ENCODE peak calls at places on chromosome 12, in six cellular contexts. B, M, A, D, R and Y are unnamed samples.

GRCh38 chr12:41965996-41966395 is 178.7 kb downstream of the GXYLT1 start:
- DNase-seq in B (no peak), M (no peak), A (no peak), D (no peak), R (no peak), Y (no peak)

GRCh38 chr12:32025906-32026305 is 66.7 kb downstream of the RESF1 start:
- DNase-seq in B (no peak), M (no peak), A (peak; percentile 70), D (no peak), R (no peak), Y (no peak)

GRCh38 chr12:5537771-5538170 is 105.9 kb downstream of the NTF3 start:
- DNase-seq in B (no peak), M (no peak), A (no peak), D (no peak), R (no peak), Y (no peak)

GRCh38 chr12:109744026-109744425 is 30.4 kb downstream of the FAM222A start:
- DNase-seq in B (no peak), M (peak; percentile 35), A (no peak), D (no peak), R (no peak), Y (no peak)

GRCh38 chr12:113325938-113326337 is 9.0 kb downstream of the SLC8B1 start:
- DNase-seq in B (peak; percentile 53), M (peak; percentile 77), A (no peak), D (peak; percentile 38), R (peak; percentile 98), Y (no peak)

GRCh38 chr12:28089363-28089762 is 100.9 kb upstream of the CCDC91 start:
- DNase-seq in B (no peak), M (no peak), A (no peak), D (peak; percentile 17), R (peak; percentile 23), Y (peak; percentile 55)

GRCh38 chr12:9750276-9751203 is 10.2 kb downstream of the CD69 start:
- DNase-seq in B (peak; percentile 37), M (no peak), A (peak; percentile 52), D (peak; percentile 77), R (peak; percentile 67), Y (peak; percentile 12)

GRCh38 chr12:119239040-119239439 is 60.3 kb downstream of the HSPB8 start:
- DNase-seq in B (no peak), M (no peak), A (no peak), D (no peak), R (no peak), Y (no peak)

GRCh38 chr12:100427078-100427477 is 46.6 kb upstream of the NR1H4 start:
- DNase-seq in B (peak; percentile 11), M (no peak), A (no peak), D (peak; percentile 49), R (peak; percentile 28), Y (peak; percentile 51)

GRCh38 chr12:9745191-9745590 is 12.3 kb upstream of the CLECL1 start:
- DNase-seq in B (no peak), M (no peak), A (no peak), D (no peak), R (no peak), Y (no peak)

GRCh38 chr12:49962861-49963765 is 1.4 kb downstream of the AQP5 start:
- DNase-seq in B (no peak), M (no peak), A (no peak), D (peak; percentile 65), R (no peak), Y (no peak)

DNA sequence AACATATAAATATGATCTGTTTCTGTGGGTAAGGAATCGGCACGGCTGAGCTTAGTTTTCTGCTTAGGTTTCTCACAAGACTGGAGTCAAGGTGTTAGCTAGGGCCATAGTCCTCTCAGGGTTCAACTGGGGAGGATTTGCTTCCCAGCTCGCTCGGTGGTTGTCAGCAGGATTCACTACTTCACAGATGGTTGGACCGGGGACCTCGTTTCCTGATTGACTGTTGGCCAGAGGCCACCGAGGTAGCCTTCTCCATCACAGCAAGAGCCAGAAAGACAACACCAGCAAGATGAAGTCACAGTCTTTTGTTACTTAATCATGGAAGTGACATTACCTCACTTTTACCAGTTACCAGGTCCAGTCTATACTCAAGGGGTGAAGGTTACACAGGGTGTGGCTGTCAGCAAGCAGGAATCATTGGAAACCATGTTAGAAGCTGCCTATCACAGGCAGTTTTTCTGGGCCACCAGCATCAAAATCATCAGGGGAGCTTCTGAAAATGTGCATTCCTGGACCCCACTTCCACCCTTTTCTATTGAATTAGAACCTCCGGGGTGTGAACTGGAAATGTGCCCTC is 10.7 kb downstream of the COPS7A start:
- DNase-seq in B (no peak), M (no peak), A (no peak), D (no peak), R (no peak), Y (no peak)
- H3K4me3 ChIP-seq in B (no peak overlapping the region), M (no peak overlapping the region), A (no peak overlapping the region), D (no peak overlapping the region), R (no peak overlapping the region), Y (no peak overlapping the region)

GRCh38 chr12:70106347-70106746 is 136.9 kb upstream of the CNOT2 start:
- DNase-seq in B (no peak), M (no peak), A (no peak), D (no peak), R (no peak), Y (no peak)

DNA sequence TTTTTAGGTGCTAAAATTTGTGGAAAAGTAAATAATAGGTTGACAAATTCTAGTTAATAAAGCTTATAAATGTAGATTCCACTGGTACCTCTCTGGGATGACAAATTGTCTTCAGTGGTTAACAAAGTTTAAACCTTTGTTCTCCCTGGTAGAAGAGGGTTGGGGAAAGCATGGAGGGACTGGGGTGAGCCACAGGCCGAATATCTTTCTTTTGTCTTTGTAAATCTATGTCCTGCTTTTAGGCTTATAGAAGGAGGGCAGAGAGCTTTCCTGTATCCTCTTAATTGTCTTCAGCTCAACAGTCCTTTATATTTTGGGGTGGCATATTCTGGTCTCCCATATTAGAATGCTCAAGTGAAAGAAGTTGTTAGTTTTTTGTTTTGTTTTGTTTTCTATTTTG is 142.2 kb upstream of the CNOT2 start:
- DNase-seq in B (no peak), M (no peak), A (no peak), D (no peak), R (no peak), Y (no peak)
- H3K4me3 ChIP-seq in B (no peak overlapping the region), M (no peak overlapping the region), A (no peak overlapping the region), D (no peak overlapping the region), R (no peak overlapping the region), Y (no peak overlapping the region)

DNA sequence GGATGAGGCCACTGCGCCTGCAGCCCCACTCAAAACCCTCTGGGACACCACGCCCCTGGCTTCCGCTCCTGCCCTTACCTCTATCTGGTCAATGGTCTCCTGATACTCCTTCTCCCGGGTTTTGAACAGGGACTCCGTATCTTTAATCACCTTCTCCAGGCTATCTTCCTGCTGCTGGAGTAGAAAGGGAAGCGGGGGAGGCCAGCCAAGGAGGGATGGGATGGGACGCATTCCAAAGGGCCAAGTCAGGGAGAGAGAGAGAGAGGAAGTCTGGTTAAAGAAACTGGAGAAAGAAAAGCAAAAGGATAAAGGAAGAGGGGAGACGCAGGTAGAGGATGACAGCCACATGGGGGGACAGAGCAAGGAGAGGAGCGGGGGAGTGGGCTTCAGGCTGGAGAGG is 7.9 kb downstream of the IFFO1 start:
- DNase-seq in B (peak; percentile 82), M (no peak), A (no peak), D (peak; percentile 59), R (peak; percentile 87), Y (no peak)
- H3K4me3 ChIP-seq in B (no peak overlapping the region), M (no peak overlapping the region), A (no peak overlapping the region), D (no peak overlapping the region), R (peak overlapping the region; percentile 63), Y (peak overlapping the region; percentile 36)

GRCh38 chr12:102956738-102957338 is 636 bp upstream of the ASCL1 start:
- DNase-seq in B (no peak), M (no peak), A (no peak), D (no peak), R (no peak), Y (no peak)
- H3K4me3 ChIP-seq in B (no peak overlapping the region), M (no peak overlapping the region), A (no peak overlapping the region), D (peak overlapping the region; percentile 53), R (no peak overlapping the region), Y (no peak overlapping the region)

DNA sequence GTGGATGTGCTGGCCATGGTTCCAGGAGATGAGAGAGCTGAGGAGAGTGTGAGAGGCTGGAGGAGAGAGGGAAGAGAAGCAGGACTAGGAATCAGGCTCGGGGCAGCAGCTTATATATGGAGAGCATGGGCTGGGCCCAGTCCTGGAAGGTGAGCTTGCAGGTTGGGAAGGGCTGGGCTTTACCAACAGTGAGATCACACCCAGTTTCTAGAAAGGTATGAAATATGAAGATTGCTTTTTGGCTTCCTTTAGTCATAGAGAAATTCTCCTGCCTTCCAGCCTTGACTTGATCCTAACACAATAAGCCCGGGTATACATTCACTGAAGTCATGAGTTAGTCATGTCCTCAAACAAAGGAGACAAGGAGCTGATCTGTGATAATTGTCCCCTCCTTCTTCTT is at the start of gene KRT6A:
- DNase-seq in B (no peak), M (no peak), A (no peak), D (no peak), R (no peak), Y (no peak)
- H3K4me3 ChIP-seq in B (no peak within 1 kb of the TSS), M (no peak within 1 kb of the TSS), A (no peak within 1 kb of the TSS), D (no peak within 1 kb of the TSS), R (no peak within 1 kb of the TSS), Y (no peak within 1 kb of the TSS)

DNA sequence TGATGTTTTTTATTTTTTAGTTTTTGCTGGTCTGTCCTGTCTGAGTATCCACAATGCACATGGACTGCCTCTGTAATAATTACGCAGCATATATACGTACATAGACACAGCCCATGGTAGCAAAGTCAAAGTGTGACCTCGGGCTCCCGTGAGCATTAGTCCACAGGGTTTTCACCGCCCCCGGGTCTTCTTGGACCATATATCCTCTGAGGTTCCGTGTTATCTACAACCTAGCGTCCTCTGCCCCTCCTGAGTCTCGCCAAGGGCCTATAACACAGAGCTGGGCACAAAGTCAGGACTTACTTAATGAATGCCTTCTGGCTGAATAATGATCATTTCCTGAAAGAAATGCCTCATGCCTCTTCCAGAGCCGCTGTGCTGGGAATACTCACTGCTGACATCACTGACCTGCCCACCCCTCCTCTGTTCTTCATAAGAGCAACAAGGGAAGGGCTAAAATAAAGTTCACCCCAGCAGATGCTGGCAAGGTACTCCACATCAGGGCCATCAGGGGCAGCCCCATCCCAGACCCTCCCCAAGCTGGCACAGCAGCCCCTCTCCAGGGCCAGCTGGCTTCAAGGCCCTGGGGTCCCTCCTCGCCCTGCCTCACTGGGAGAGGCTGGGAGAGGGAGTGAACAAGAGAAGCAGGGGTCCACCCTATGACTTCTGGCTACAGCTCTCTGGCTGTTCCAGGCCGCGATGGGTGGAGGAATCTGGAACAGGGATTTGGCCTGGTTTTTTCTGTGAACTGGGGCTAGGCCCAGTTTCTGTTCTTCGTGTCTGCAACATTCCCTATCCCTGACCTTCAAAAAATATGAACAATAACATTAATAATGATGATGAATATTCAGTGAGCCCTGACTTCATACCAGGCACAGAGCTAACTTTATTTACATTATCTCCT is 7.9 kb downstream of the HDAC7 start:
- DNase-seq in B (peak; percentile 77), M (peak; percentile 83), A (no peak), D (no peak), R (peak; percentile 98), Y (peak; percentile 61)
- H3K4me3 ChIP-seq in B (peak overlapping the region; percentile 46), M (peak overlapping the region; percentile 63), A (peak overlapping the region; percentile 59), D (no peak overlapping the region), R (peak overlapping the region; percentile 22), Y (no peak overlapping the region)